ENCODE peak calls at places on chromosome 3, in nine cellular contexts. P is A549, T is HepG2, C is GM12878, O is K562, J is suprapubic skin, Q is tibial nerve, D is H1, U is sigmoid colon. A is an unnamed sample.

GRCh38 chr3:159123877-159124276 is 322.0 kb downstream of the MFSD1 start:
- DNase-seq in P (no peak), T (no peak), C (no peak), O (no peak), J (no peak), Q (no peak), D (no peak), U (no peak), A (no peak)

GRCh38 chr3:62453448-62453847 is 80.1 kb upstream of the FEZF2 start:
- DNase-seq in P (no peak), T (no peak), C (no peak), O (no peak), J (no peak), Q (no peak), D (no peak), U (no peak), A (no peak)

GRCh38 chr3:149494022-149494758 is 19.7 kb downstream of the TM4SF4 start:
- DNase-seq in P (peak), T (peak), C (no peak), O (peak), J (no peak), Q (peak), D (peak), U (peak), A (peak)

GRCh38 chr3:25021816-25022215 is 406.2 kb upstream of the RARB start:
- DNase-seq in P (peak), T (peak), C (no peak), O (no peak), J (no peak), Q (no peak), D (no peak), U (no peak), A (no peak)

GRCh38 chr3:70119892-70120291 is 120.4 kb downstream of the SAMMSON start:
- DNase-seq in P (no peak), T (no peak), C (no peak), O (no peak), J (no peak), Q (no peak), D (no peak), U (no peak), A (no peak)

GRCh38 chr3:149554826-149555225 is 80.3 kb downstream of the TM4SF4 start:
- DNase-seq in P (peak), T (no peak), C (no peak), O (no peak), J (no peak), Q (no peak), D (no peak), U (no peak), A (peak)

GRCh38 chr3:36738701-36739100 is 25.7 kb downstream of the DCLK3 start:
- DNase-seq in P (no peak), T (no peak), C (no peak), O (no peak), J (no peak), Q (no peak), D (no peak), U (no peak), A (no peak)

GRCh38 chr3:152436707-152437615 is 168.2 kb downstream of the MBNL1 start:
- DNase-seq in P (no peak), T (no peak), C (no peak), O (no peak), J (no peak), Q (no peak), D (no peak), U (no peak), A (no peak)

GRCh38 chr3:32577174-32577573 is 6.5 kb upstream of the DYNC1LI1 start:
- DNase-seq in P (no peak), T (no peak), C (no peak), O (no peak), J (no peak), Q (no peak), D (no peak), U (no peak), A (no peak)

GRCh38 chr3:178146406-178146831 is 389.8 kb upstream of the KCNMB2 start:
- DNase-seq in P (no peak), T (no peak), C (no peak), O (no peak), J (no peak), Q (no peak), D (no peak), U (no peak), A (no peak)

GRCh38 chr3:15527031-15527459 is 5.5 kb upstream of the COLQ start:
- DNase-seq in P (no peak), T (peak), C (no peak), O (peak), J (no peak), Q (peak), D (peak), U (no peak), A (no peak)

GRCh38 chr3:109316162-109316730 is at the start of gene DPPA2:
- DNase-seq in P (no peak), T (no peak), C (no peak), O (peak), J (no peak), Q (no peak), D (peak), U (no peak), A (no peak)

GRCh38 chr3:182486459-182486858 is 306.8 kb upstream of the ATP11B start:
- DNase-seq in P (no peak), T (no peak), C (no peak), O (no peak), J (no peak), Q (no peak), D (no peak), U (no peak), A (no peak)

GRCh38 chr3:23601020-23601822 is 204.5 kb upstream of the UBE2E1 start:
- DNase-seq in P (no peak), T (no peak), C (no peak), O (no peak), J (no peak), Q (no peak), D (no peak), U (no peak), A (no peak)

GRCh38 chr3:141255137-141255536 is 23.5 kb downstream of the PXYLP1 start:
- DNase-seq in P (no peak), T (no peak), C (no peak), O (no peak), J (no peak), Q (no peak), D (no peak), U (no peak), A (no peak)

GRCh38 chr3:99920530-99921376 is 103.1 kb downstream of the CMSS1 start:
- DNase-seq in P (peak), T (peak), C (no peak), O (no peak), J (peak), Q (peak), D (no peak), U (peak), A (peak)

GRCh38 chr3:56837196-56837955 is 35.6 kb upstream of the ARHGEF3 start:
- DNase-seq in P (no peak), T (no peak), C (peak), O (no peak), J (no peak), Q (no peak), D (no peak), U (no peak), A (no peak)

GRCh38 chr3:195254454-195255175 is 16.3 kb downstream of the XXYLT1 start:
- DNase-seq in P (no peak), T (no peak), C (no peak), O (no peak), J (no peak), Q (no peak), D (no peak), U (peak), A (no peak)

GRCh38 chr3:128217702-128218475 is 64.6 kb downstream of the EEFSEC start:
- DNase-seq in P (no peak), T (peak), C (peak), O (no peak), J (no peak), Q (no peak), D (no peak), U (no peak), A (no peak)

GRCh38 chr3:45123841-45124269 is 22.3 kb downstream of the CDCP1 start:
- DNase-seq in P (peak), T (no peak), C (no peak), O (no peak), J (no peak), Q (no peak), D (peak), U (no peak), A (no peak)

GRCh38 chr3:34780973-34781372 is 858.4 kb upstream of the ARPP21 start:
- DNase-seq in P (no peak), T (no peak), C (no peak), O (no peak), J (no peak), Q (no peak), D (no peak), U (no peak), A (no peak)

GRCh38 chr3:190709351-190709773 is 153.1 kb downstream of the GMNC start:
- DNase-seq in P (no peak), T (no peak), C (no peak), O (no peak), J (no peak), Q (no peak), D (no peak), U (no peak), A (no peak)

GRCh38 chr3:99269606-99270355 is 368.3 kb upstream of the DCBLD2 start:
- DNase-seq in P (no peak), T (no peak), C (no peak), O (no peak), J (peak), Q (peak), D (no peak), U (peak), A (no peak)

GRCh38 chr3:11610044-11610671 is 33.6 kb downstream of the VGLL4 start:
- DNase-seq in P (no peak), T (peak), C (no peak), O (no peak), J (no peak), Q (no peak), D (no peak), U (no peak), A (peak)

GRCh38 chr3:190435618-190436017 is 14.1 kb downstream of the TMEM207 start:
- DNase-seq in P (no peak), T (no peak), C (no peak), O (no peak), J (no peak), Q (no peak), D (no peak), U (no peak), A (no peak)

GRCh38 chr3:94307588-94307987 is 244.7 kb downstream of the NSUN3 start:
- DNase-seq in P (no peak), T (no peak), C (no peak), O (no peak), J (no peak), Q (no peak), D (no peak), U (no peak), A (no peak)

GRCh38 chr3:122343654-122344053 is 18.6 kb downstream of the CSTA start:
- DNase-seq in P (no peak), T (no peak), C (no peak), O (no peak), J (no peak), Q (no peak), D (no peak), U (no peak), A (no peak)

GRCh38 chr3:45199837-45200648 is 26.0 kb downstream of the TMEM158 start:
- DNase-seq in P (peak), T (peak), C (no peak), O (peak), J (no peak), Q (no peak), D (no peak), U (no peak), A (peak)

GRCh38 chr3:140765246-140765645 is 87.4 kb downstream of the TRIM42 start:
- DNase-seq in P (no peak), T (no peak), C (no peak), O (no peak), J (no peak), Q (no peak), D (no peak), U (no peak), A (no peak)

GRCh38 chr3:53044371-53045106 is 1.3 kb downstream of the SFMBT1 start:
- DNase-seq in P (peak), T (no peak), C (no peak), O (no peak), J (peak), Q (peak), D (no peak), U (peak), A (peak)

GRCh38 chr3:353191-353739 is 156.7 kb downstream of the CHL1 start:
- DNase-seq in P (no peak), T (no peak), C (no peak), O (no peak), J (no peak), Q (no peak), D (no peak), U (no peak), A (no peak)

GRCh38 chr3:355622-356021 is 159.1 kb downstream of the CHL1 start:
- DNase-seq in P (no peak), T (no peak), C (no peak), O (no peak), J (no peak), Q (no peak), D (no peak), U (peak), A (peak)

GRCh38 chr3:356947-357346 is 160.4 kb downstream of the CHL1 start:
- DNase-seq in P (no peak), T (no peak), C (no peak), O (no peak), J (no peak), Q (no peak), D (no peak), U (peak), A (peak)

GRCh38 chr3:352599-352998 is 156.0 kb downstream of the CHL1 start:
- DNase-seq in P (no peak), T (no peak), C (no peak), O (no peak), J (no peak), Q (no peak), D (no peak), U (no peak), A (no peak)

DNA sequence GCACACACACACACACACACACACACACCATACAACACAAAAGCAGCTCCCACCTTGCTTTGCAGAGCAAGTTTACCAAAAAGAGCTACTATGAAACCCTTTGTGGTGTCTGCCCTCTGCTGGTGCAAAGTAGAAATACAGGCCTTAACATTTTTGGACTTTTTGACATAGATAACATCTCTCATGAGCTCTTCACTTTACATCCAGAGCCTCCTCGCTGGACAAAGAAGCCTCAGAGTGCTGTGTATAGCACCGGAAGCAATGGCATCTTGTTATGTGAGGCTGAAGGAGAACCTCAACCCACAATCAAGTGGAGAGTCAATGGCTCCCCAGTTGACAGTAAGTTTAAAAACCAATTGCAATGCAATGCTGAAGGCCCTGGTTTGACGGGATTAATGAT is 157.9 kb downstream of the CHL1 start:
- DNase-seq in P (peak), T (peak), C (peak), O (peak), J (no peak), Q (peak), D (no peak), U (no peak), A (peak)
- TF ChIP-seq EP300 in P (no peak), T (no peak), C (no peak), O (no peak), J (no peak), Q (no peak), D (no peak), U (no peak), A (no peak)

DNA sequence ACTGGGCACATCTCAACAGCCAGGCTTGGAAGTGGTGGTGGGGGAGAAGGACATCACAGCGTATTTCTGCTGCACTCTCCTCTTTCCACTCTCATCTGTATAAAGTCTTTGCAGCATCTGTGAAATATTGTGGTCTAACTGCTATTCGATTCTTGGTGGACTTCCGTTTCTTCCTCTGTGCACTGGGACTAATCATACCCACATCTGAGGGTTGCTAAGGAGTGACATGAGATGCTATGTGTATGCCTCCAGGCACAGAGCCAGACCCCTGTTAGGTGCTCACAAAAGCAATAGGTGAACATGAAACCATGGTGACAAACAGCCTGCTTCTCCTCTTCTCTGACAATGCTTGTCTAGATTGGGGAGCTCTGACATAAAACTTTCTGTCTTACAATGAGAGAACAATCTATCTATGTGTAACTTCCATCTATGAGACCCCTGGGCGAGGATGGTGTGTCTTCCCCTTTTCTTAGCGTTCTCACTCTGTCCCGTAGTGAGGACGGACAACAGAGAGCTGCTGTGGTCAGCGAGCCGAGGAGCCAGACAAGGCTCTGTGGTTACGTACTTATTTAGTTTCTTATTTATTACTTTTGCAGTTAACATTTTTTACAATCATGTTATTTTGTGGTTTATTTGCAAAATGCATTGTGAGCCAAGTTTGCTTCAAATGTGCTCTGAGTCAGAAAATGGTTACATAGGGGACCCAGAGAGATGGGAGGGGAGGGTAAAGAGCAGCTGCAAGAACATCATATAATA is 196.7 kb upstream of the TPRG1 start:
- DNase-seq in P (no peak), T (no peak), C (no peak), O (no peak), J (no peak), Q (no peak), D (no peak), U (no peak), A (no peak)
- TF ChIP-seq EP300 in P (no peak), T (no peak), C (no peak), O (no peak), J (no peak), Q (no peak), D (no peak), U (no peak), A (no peak)

GRCh38 chr3:59978979-59979378 is 929.2 kb upstream of the CFAP20DC start:
- DNase-seq in P (no peak), T (no peak), C (peak), O (no peak), J (no peak), Q (no peak), D (no peak), U (no peak), A (no peak)

GRCh38 chr3:59979542-59979941 is 929.7 kb upstream of the CFAP20DC start:
- DNase-seq in P (no peak), T (no peak), C (no peak), O (no peak), J (no peak), Q (no peak), D (no peak), U (no peak), A (no peak)

GRCh38 chr3:59980576-59980975 is 930.8 kb upstream of the CFAP20DC start:
- DNase-seq in P (no peak), T (no peak), C (no peak), O (no peak), J (no peak), Q (no peak), D (no peak), U (no peak), A (no peak)

GRCh38 chr3:59982510-59982909 is 932.7 kb upstream of the CFAP20DC start:
- DNase-seq in P (no peak), T (no peak), C (no peak), O (no peak), J (no peak), Q (no peak), D (no peak), U (no peak), A (no peak)

GRCh38 chr3:59981377-59981776 is 931.6 kb upstream of the CFAP20DC start:
- DNase-seq in P (no peak), T (no peak), C (no peak), O (no peak), J (no peak), Q (no peak), D (no peak), U (no peak), A (no peak)
- TF ChIP-seq EP300 in P (no peak), T (no peak), C (no peak), O (no peak), J (no peak), Q (no peak), D (no peak), U (no peak), A (no peak)

GRCh38 chr3:124972457-124972856 is 37.9 kb upstream of the MUC13 start:
- DNase-seq in P (peak), T (no peak), C (no peak), O (no peak), J (no peak), Q (no peak), D (no peak), U (no peak), A (peak)
- TF ChIP-seq EP300 in P (no peak), T (no peak), C (no peak), O (no peak), J (no peak), Q (no peak), D (no peak), U (no peak), A (peak)

DNA sequence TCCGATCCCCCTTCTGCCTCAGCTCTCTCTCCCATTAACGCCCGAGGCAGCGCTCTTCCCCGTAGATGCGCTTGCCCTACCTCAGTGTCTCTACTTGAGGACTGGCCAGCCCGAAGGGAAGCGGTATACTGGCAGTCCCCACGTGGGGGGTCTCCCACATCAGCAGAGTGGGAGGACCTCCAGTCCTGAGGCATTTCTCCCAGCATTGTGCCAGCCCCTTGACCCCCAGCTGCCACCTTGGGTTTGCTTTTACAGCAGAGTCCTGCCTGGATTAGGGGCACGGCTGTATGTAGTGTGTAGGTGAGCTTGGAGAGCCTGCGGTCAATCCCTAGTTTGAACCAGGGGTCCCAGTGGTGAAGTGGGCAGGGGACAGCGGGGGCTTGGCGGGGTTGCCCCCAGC is 767 bp downstream of the SEMA3F start:
- DNase-seq in P (no peak), T (no peak), C (no peak), O (no peak), J (no peak), Q (no peak), D (no peak), U (no peak), A (no peak)
- TF ChIP-seq EP300 in P (no peak), T (no peak), C (no peak), O (no peak), J (no peak), Q (no peak), D (no peak), U (no peak), A (no peak)

DNA sequence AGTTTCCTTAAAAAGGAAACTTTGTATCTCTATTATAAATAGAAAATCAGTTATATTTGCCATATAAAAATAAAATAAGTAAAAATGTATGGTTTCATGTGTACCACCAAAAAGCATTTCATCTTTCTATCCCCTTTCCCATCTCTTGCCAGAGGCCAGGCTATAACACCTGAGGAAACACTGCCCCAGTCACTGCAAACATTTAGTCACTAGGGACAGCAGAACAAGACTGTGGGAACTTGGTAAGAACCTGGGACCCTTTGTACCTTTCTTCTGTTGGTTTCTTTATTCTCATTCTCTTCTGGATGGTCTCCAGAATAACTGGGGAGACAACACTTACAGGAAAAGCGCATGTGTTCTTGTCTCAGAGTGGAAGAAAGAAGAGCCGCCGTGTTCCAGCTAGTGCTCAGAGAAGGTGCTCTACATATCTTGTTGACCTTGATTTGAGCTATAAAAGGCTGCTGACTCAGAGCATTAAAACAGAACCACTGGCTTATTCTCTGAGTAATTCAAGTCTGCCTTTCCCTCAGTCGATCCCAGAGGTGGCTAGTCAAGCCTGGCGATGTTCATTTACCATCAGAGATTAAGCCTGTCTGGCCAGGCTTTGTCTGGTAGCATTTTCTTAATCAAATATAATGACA is 361.6 kb downstream of the RBMS3 start:
- DNase-seq in P (peak), T (no peak), C (no peak), O (no peak), J (no peak), Q (no peak), D (no peak), U (no peak), A (peak)
- TF ChIP-seq EP300 in P (no peak), T (no peak), C (no peak), O (no peak), J (no peak), Q (no peak), D (no peak), U (no peak), A (peak)

GRCh38 chr3:136250862-136251460 is 821 bp downstream of the PCCB start:
- DNase-seq in P (peak), T (peak), C (peak), O (peak), J (peak), Q (peak), D (peak), U (peak), A (peak)
- TF ChIP-seq EP300 in P (no peak), T (no peak), C (no peak), O (peak), J (no peak), Q (no peak), D (no peak), U (no peak), A (no peak)

A was measured in transverse colon.